ENCODE peak calls at places on chromosomes 12 and 14, in seven cellular contexts. H is activated CD8-positive, alpha-beta memory T cell treated with anti-CD3 and anti-CD28 coated beads, Interleukin-2, amount 10 ng/mL, durations not matched to agents 7 days and 5 days; F is left ventricle myocardium superior; U is activated CD8-positive, alpha-beta T cell treated with anti-CD3 and anti-CD28 coated beads, Interleukin-2, amount 10 ng/mL, durations not matched to agents 7 days and 5 days; X is activated naive CD8-positive, alpha-beta T cell treated with anti-CD3 and anti-CD28 coated beads, Interleukin-2, amount 50 U/mL, for 24 hours; I is right cardiac atrium; S is stimulated activated naive B cell treated with anti-CD40 and anti-IgM and Interleukin-4, amounts not matched to agents 10 μg/mL and 1 μg/mL and 100 μg/mL, for 72 hours. T is an unnamed sample.

GRCh38 chr14:100083706-100084105 is 18.5 kb downstream of the EVL start:
- ATAC-seq in H (no peak), F (no peak), U (no peak), X (no peak), I (no peak), S (no peak), T (no peak)

GRCh38 chr12:132305991-132306884 is 23.2 kb downstream of the GALNT9 start:
- ATAC-seq in H (no peak), F (no peak), U (no peak), X (no peak), I (no peak), S (no peak), T (peak)

GRCh38 chr12:54958048-54958658 is 26.4 kb downstream of the TESPA1 start:
- ATAC-seq in H (peak), F (peak), U (peak), X (no peak), I (peak), S (no peak), T (no peak)

GRCh38 chr14:104903990-104904389 is 20.7 kb upstream of the PLD4 start:
- ATAC-seq in H (no peak), F (no peak), U (no peak), X (no peak), I (no peak), S (no peak), T (no peak)

GRCh38 chr14:59570122-59570521 is 6.5 kb downstream of the CCDC175 start:
- ATAC-seq in H (no peak), F (no peak), U (no peak), X (no peak), I (no peak), S (no peak), T (no peak)

GRCh38 chr12:50621435-50622304 is 116.9 kb downstream of the DIP2B start:
- ATAC-seq in H (no peak), F (peak), U (no peak), X (no peak), I (peak), S (peak), T (no peak)

GRCh38 chr12:131007031-131007793 is 53.5 kb downstream of the ADGRD1 start:
- ATAC-seq in H (no peak), F (peak), U (no peak), X (no peak), I (peak), S (no peak), T (no peak)

GRCh38 chr14:99380402-99380801 is 100.3 kb downstream of the SETD3 start:
- ATAC-seq in H (no peak), F (no peak), U (no peak), X (no peak), I (no peak), S (peak), T (peak)

GRCh38 chr12:40336573-40337199 is 111.9 kb downstream of the LRRK2 start:
- ATAC-seq in H (no peak), F (peak), U (no peak), X (no peak), I (no peak), S (peak), T (no peak)

GRCh38 chr12:32533971-32534590 is 134.7 kb downstream of the FGD4 start:
- ATAC-seq in H (no peak), F (peak), U (no peak), X (no peak), I (peak), S (peak), T (peak)

GRCh38 chr12:111151441-111151840 is 217.5 kb downstream of the PHETA1 start:
- ATAC-seq in H (no peak), F (no peak), U (no peak), X (no peak), I (no peak), S (no peak), T (no peak)

GRCh38 chr12:58190624-58191023 is 249.3 kb downstream of the ATP23 start:
- ATAC-seq in H (no peak), F (no peak), U (no peak), X (no peak), I (no peak), S (no peak), T (no peak)

GRCh38 chr14:60722836-60723217 is 1.3 kb downstream of the SIX4 start:
- ATAC-seq in H (peak), F (peak), U (peak), X (no peak), I (no peak), S (no peak), T (no peak)

GRCh38 chr14:99361596-99362220 is 89.7 kb upstream of the BCL11B start:
- ATAC-seq in H (no peak), F (no peak), U (no peak), X (no peak), I (no peak), S (no peak), T (no peak)

GRCh38 chr14:74611672-74612345 is at the start of gene LTBP2:
- ATAC-seq in H (peak), F (peak), U (peak), X (no peak), I (peak), S (no peak), T (no peak)

GRCh38 chr12:126369487-126370463 is 1304.5 kb downstream of the AACS start:
- ATAC-seq in H (no peak), F (no peak), U (no peak), X (no peak), I (no peak), S (no peak), T (no peak)

GRCh38 chr12:95997911-95998510 is 1.9 kb upstream of the HAL start:
- ATAC-seq in H (peak), F (no peak), U (no peak), X (no peak), I (no peak), S (peak), T (no peak)